ENCODE peak calls at places on chromosome 9, in seven cellular contexts. One of them, this sample, is unnamed.

GRCh38 chr9:65409471-65409980 is 124.5 kb upstream of the FOXD4L5 start:
- DNase-seq in ELF-1: no peak
- DNase-seq in CD8-positive, alpha-beta memory T cell: no peak
- DNase-seq in activated T-helper 1 cell treated with Interleukin-2 at 50 U/mL for 16 hours: no peak
- DNase-seq in endothelial cell: no peak
- DNase-seq in A172: no peak
- DNase-seq in mucosa of gallbladder: no peak
- DNase-seq in this sample: no peak

GRCh38 chr9:109861499-109861898 is 81.5 kb downstream of the PALM2AKAP2 start:
- DNase-seq in ELF-1: no peak
- DNase-seq in CD8-positive, alpha-beta memory T cell: no peak
- DNase-seq in activated T-helper 1 cell treated with Interleukin-2 at 50 U/mL for 16 hours: no peak
- DNase-seq in endothelial cell: no peak
- DNase-seq in A172: no peak
- DNase-seq in mucosa of gallbladder: no peak
- DNase-seq in this sample: no peak

GRCh38 chr9:118896356-118897000 is 472.8 kb downstream of the BRINP1 start:
- DNase-seq in ELF-1: no peak
- DNase-seq in CD8-positive, alpha-beta memory T cell: no peak
- DNase-seq in activated T-helper 1 cell treated with Interleukin-2 at 50 U/mL for 16 hours: no peak
- DNase-seq in endothelial cell: no peak
- DNase-seq in A172: no peak
- DNase-seq in mucosa of gallbladder: no peak
- DNase-seq in this sample: no peak

GRCh38 chr9:88378317-88378716 is 9.9 kb upstream of the SPIN1 start:
- DNase-seq in ELF-1: peak
- DNase-seq in CD8-positive, alpha-beta memory T cell: no peak
- DNase-seq in activated T-helper 1 cell treated with Interleukin-2 at 50 U/mL for 16 hours: no peak
- DNase-seq in endothelial cell: no peak
- DNase-seq in A172: no peak
- DNase-seq in mucosa of gallbladder: no peak
- DNase-seq in this sample: no peak

GRCh38 chr9:90562229-90562628 is 80.4 kb downstream of the DIRAS2 start:
- DNase-seq in ELF-1: no peak
- DNase-seq in CD8-positive, alpha-beta memory T cell: no peak
- DNase-seq in activated T-helper 1 cell treated with Interleukin-2 at 50 U/mL for 16 hours: no peak
- DNase-seq in endothelial cell: no peak
- DNase-seq in A172: no peak
- DNase-seq in mucosa of gallbladder: no peak
- DNase-seq in this sample: no peak

GRCh38 chr9:129666575-129666974 is 1.1 kb downstream of the PRRX2 start:
- DNase-seq in ELF-1: no peak
- DNase-seq in CD8-positive, alpha-beta memory T cell: no peak
- DNase-seq in activated T-helper 1 cell treated with Interleukin-2 at 50 U/mL for 16 hours: no peak
- DNase-seq in endothelial cell: no peak
- DNase-seq in A172: no peak
- DNase-seq in mucosa of gallbladder: no peak
- DNase-seq in this sample: no peak

GRCh38 chr9:129714393-129715051 is 38.3 kb downstream of the PTGES start:
- DNase-seq in ELF-1: no peak
- DNase-seq in CD8-positive, alpha-beta memory T cell: no peak
- DNase-seq in activated T-helper 1 cell treated with Interleukin-2 at 50 U/mL for 16 hours: no peak
- DNase-seq in endothelial cell: no peak
- DNase-seq in A172: no peak
- DNase-seq in mucosa of gallbladder: no peak
- DNase-seq in this sample: no peak

GRCh38 chr9:132998861-132999635 is 20.6 kb downstream of the GFI1B start:
- DNase-seq in ELF-1: no peak
- DNase-seq in CD8-positive, alpha-beta memory T cell: no peak
- DNase-seq in activated T-helper 1 cell treated with Interleukin-2 at 50 U/mL for 16 hours: no peak
- DNase-seq in endothelial cell: no peak
- DNase-seq in A172: no peak
- DNase-seq in mucosa of gallbladder: no peak
- DNase-seq in this sample: no peak

GRCh38 chr9:34197756-34198711 is 19.2 kb downstream of the UBAP1 start:
- DNase-seq in ELF-1: peak
- DNase-seq in CD8-positive, alpha-beta memory T cell: no peak
- DNase-seq in activated T-helper 1 cell treated with Interleukin-2 at 50 U/mL for 16 hours: no peak
- DNase-seq in endothelial cell: peak
- DNase-seq in A172: peak
- DNase-seq in mucosa of gallbladder: no peak
- DNase-seq in this sample: peak

GRCh38 chr9:133148351-133149129 is 15.2 kb downstream of the GBGT1 start:
- DNase-seq in ELF-1: peak
- DNase-seq in CD8-positive, alpha-beta memory T cell: peak
- DNase-seq in activated T-helper 1 cell treated with Interleukin-2 at 50 U/mL for 16 hours: peak
- DNase-seq in endothelial cell: peak
- DNase-seq in A172: no peak
- DNase-seq in mucosa of gallbladder: peak
- DNase-seq in this sample: peak

GRCh38 chr9:5817776-5818336 is 15.1 kb downstream of the ERMP1 start:
- DNase-seq in ELF-1: peak
- DNase-seq in CD8-positive, alpha-beta memory T cell: no peak
- DNase-seq in activated T-helper 1 cell treated with Interleukin-2 at 50 U/mL for 16 hours: no peak
- DNase-seq in endothelial cell: no peak
- DNase-seq in A172: peak
- DNase-seq in mucosa of gallbladder: no peak
- DNase-seq in this sample: no peak

GRCh38 chr9:12838546-12838945 is 63.7 kb downstream of the LURAP1L start:
- DNase-seq in ELF-1: no peak
- DNase-seq in CD8-positive, alpha-beta memory T cell: no peak
- DNase-seq in activated T-helper 1 cell treated with Interleukin-2 at 50 U/mL for 16 hours: no peak
- DNase-seq in endothelial cell: no peak
- DNase-seq in A172: no peak
- DNase-seq in mucosa of gallbladder: no peak
- DNase-seq in this sample: no peak

GRCh38 chr9:115209601-115210306 is 91.8 kb upstream of the TNC start:
- DNase-seq in ELF-1: no peak
- DNase-seq in CD8-positive, alpha-beta memory T cell: no peak
- DNase-seq in activated T-helper 1 cell treated with Interleukin-2 at 50 U/mL for 16 hours: no peak
- DNase-seq in endothelial cell: no peak
- DNase-seq in A172: peak
- DNase-seq in mucosa of gallbladder: no peak
- DNase-seq in this sample: no peak

GRCh38 chr9:138022121-138022741 is 144.6 kb downstream of the CACNA1B start:
- DNase-seq in ELF-1: peak
- DNase-seq in CD8-positive, alpha-beta memory T cell: no peak
- DNase-seq in activated T-helper 1 cell treated with Interleukin-2 at 50 U/mL for 16 hours: no peak
- DNase-seq in endothelial cell: peak
- DNase-seq in A172: no peak
- DNase-seq in mucosa of gallbladder: no peak
- DNase-seq in this sample: peak

GRCh38 chr9:78640728-78641127 is 343.8 kb downstream of the PSAT1 start:
- DNase-seq in ELF-1: no peak
- DNase-seq in CD8-positive, alpha-beta memory T cell: no peak
- DNase-seq in activated T-helper 1 cell treated with Interleukin-2 at 50 U/mL for 16 hours: no peak
- DNase-seq in endothelial cell: no peak
- DNase-seq in A172: no peak
- DNase-seq in mucosa of gallbladder: no peak
- DNase-seq in this sample: no peak

This sample was measured in stomach.